ENCODE peak calls at places on chromosomes 7 and 10, in seven cellular contexts. V is OCI-LY7, X is AG04450, B is tibial artery, I is astrocyte of the cerebellum, Q is thoracic aorta, H is GM12865. J is an unnamed sample.

GRCh38 chr10:33160151-33160550 is 174.3 kb downstream of the NRP1 start:
- DNase-seq in X (no peak), B (no peak), Q (no peak), V (no peak), H (no peak), I (no peak), J (no peak)

GRCh38 chr10:116143673-116144072 is 129.3 kb downstream of the GFRA1 start:
- DNase-seq in X (no peak), H (no peak), I (no peak), V (no peak), B (no peak), Q (no peak), J (no peak)

GRCh38 chr10:63466168-63466935 is 575 bp upstream of the JMJD1C start:
- DNase-seq in Q (no peak), B (peak; percentile 65), X (no peak), V (peak; percentile 34), I (peak; percentile 29), H (peak; percentile 57), J (no peak)

GRCh38 chr10:60917331-60918280 is 26.4 kb downstream of the RHOBTB1 start:
- DNase-seq in X (no peak), V (no peak), B (no peak), H (no peak), I (no peak), Q (no peak), J (no peak)

GRCh38 chr10:129744134-129744895 is 219.8 kb downstream of the EBF3 start:
- DNase-seq in B (no peak), H (no peak), V (no peak), X (no peak), Q (no peak), I (no peak), J (no peak)

GRCh38 chr7:71517940-71518339 is 386.0 kb downstream of the GALNT17 start:
- DNase-seq in Q (no peak), B (no peak), X (no peak), I (no peak), H (no peak), V (no peak), J (no peak)

GRCh38 chr7:53984776-53985175 is 557.4 kb upstream of the VSTM2A start:
- DNase-seq in Q (no peak), H (no peak), I (no peak), X (no peak), B (no peak), V (no peak), J (no peak)

GRCh38 chr7:155913311-155913710 is 101.0 kb upstream of the SHH start:
- DNase-seq in H (no peak), B (no peak), V (no peak), X (peak; percentile 10), I (no peak), Q (no peak), J (no peak)

GRCh38 chr10:71746344-71747037 is 26.8 kb downstream of the VSIR start:
- DNase-seq in X (no peak), Q (no peak), I (no peak), V (peak; percentile 62), H (no peak), B (no peak), J (no peak)

GRCh38 chr7:95723583-95724180 is 48.7 kb upstream of the DYNC1I1 start:
- DNase-seq in I (peak; percentile 28), Q (no peak), V (peak; percentile 5), H (peak; percentile 38), B (no peak), X (no peak), J (peak; percentile 17)

GRCh38 chr10:115129752-115130151 is 36.6 kb downstream of the ATRNL1 start:
- DNase-seq in X (peak; percentile 0), I (peak; percentile 15), B (no peak), Q (no peak), H (peak; percentile 28), V (peak; percentile 45), J (no peak)

GRCh38 chr7:34823650-34824258 is 165.7 kb downstream of the NPSR1 start:
- DNase-seq in Q (no peak), V (peak; percentile 36), X (peak; percentile 8), H (peak; percentile 62), I (no peak), B (no peak), J (no peak)

GRCh38 chr10:91907914-91908357 is 1.4 kb downstream of the FGFBP3 start:
- DNase-seq in Q (no peak), H (no peak), B (no peak), I (no peak), V (no peak), X (no peak), J (no peak)

GRCh38 chr7:95960706-95961244 is 188.4 kb downstream of the DYNC1I1 start:
- DNase-seq in V (no peak), X (no peak), B (no peak), I (no peak), Q (no peak), H (no peak), J (no peak)

GRCh38 chr10:116800356-116800929 is 48.9 kb upstream of the ENO4 start:
- DNase-seq in X (no peak), H (no peak), V (no peak), B (no peak), I (no peak), Q (no peak), J (no peak)

GRCh38 chr10:66837335-66837734 is 88.5 kb upstream of the LRRTM3 start:
- DNase-seq in H (no peak), I (peak; percentile 43), Q (no peak), V (no peak), X (no peak), B (no peak), J (peak; percentile 81)

GRCh38 chr7:147496209-147496608 is 1094.4 kb upstream of the C7orf33 start:
- DNase-seq in B (no peak), V (no peak), X (no peak), Q (no peak), I (no peak), H (no peak), J (no peak)

GRCh38 chr10:119412831-119413737 is 129.4 kb downstream of the RGS10 start:
- DNase-seq in V (no peak), H (no peak), B (no peak), I (no peak), X (no peak), Q (no peak), J (no peak)

DNA sequence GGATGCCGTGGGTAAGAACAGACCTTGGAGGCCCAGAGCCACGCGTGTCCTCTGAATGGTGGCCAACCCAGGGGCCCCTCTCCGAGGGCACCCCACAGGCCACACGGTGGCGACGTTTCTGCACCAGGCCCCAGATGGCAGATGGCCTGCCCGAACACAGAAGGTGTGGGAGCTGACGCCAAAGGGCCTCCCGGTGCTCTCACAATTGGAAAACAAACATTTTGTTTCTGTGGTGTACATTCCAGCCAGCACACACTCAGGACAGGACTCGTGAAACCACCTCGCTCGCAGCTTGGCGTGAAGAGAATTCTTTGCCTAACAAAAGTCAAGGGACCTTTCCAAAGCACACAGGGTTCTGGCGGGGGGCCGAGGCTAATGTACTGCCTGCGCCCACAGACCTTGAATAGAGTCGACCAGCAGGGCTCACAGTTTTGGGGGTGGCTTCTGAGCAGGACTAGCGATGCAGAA is 112.1 kb downstream of the FAM53B start:
- DNase-seq in X (no peak), Q (no peak), H (no peak), V (no peak), I (peak; percentile 90), B (no peak), J (no peak)
- H3K4me3 ChIP-seq in X (no peak overlapping the region), Q (no peak overlapping the region), H (no peak overlapping the region), V (no peak overlapping the region), I (no peak overlapping the region), B (no peak overlapping the region), J (no peak overlapping the region)

DNA sequence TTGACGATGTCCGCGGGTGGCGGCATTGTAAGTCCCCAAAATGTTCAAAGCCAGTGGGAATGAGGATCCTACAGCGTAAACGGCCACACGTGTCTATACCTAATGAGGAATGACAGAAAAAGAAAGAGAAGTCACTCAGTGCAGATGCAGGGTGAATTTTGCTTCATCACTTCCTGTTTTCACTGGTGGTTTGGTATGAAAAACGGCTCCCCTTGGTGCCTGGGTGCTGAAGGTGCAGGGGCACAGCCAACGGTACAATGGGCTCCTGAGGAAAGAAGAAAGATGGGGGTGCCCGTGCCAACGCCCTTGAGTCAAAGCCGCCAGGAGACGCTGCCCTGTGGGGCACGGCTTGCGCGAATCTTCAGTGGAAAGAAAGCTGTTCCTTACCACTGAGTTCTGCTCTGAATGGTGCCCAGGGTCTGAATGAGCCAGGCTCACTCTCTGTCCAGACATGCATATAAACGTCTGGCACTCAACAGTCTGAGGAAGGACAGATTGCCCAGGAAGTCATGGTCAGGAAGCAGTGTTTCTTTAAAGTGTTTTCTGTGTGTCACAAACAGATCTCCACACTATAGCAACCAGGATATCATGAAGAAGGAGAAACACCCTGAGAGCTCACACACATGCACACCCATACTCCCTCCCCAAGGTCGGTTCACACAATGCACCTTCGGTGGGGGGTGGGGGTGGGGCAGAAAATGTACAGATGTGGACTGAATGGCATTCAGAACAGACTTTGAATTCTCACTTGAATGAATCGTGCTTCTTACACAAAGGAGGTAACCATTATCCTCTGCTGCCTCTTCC is 105.8 kb downstream of the ELMO1 start:
- DNase-seq in I (no peak), Q (no peak), X (no peak), H (peak; percentile 88), V (peak; percentile 89), B (no peak), J (no peak)
- TF ChIP-seq CTCF in I (no peak), Q (no peak), X (no peak), H (no peak), V (peak; percentile 70), B (no peak), J (no peak)

GRCh38 chr7:159144756-159145543 is at the start of gene VIPR2:
- DNase-seq in X (no peak), V (no peak), H (no peak), B (no peak), Q (no peak), I (no peak), J (no peak)
- H3K4me3 ChIP-seq in X (no peak within 1 kb of the TSS), V (no peak within 1 kb of the TSS), H (no peak within 1 kb of the TSS), B (peak within 1 kb of the TSS; percentile 71), Q (peak within 1 kb of the TSS; percentile 89), I (peak within 1 kb of the TSS; percentile 12), J (no peak within 1 kb of the TSS)

GRCh38 chr7:99313204-99313573 is 12.5 kb upstream of the ARPC1A start:
- DNase-seq in Q (no peak), I (no peak), H (peak; percentile 28), B (no peak), X (no peak), V (no peak), J (no peak)
- TF ChIP-seq CTCF in Q (no peak), I (no peak), H (no peak), B (no peak), X (no peak), V (peak; percentile 52), J (no peak)

GRCh38 chr7:15305002-15305600 is 256.7 kb downstream of the AGMO start:
- DNase-seq in B (peak; percentile 32), V (peak; percentile 34), I (peak; percentile 26), Q (no peak), X (peak; percentile 15), H (peak; percentile 50), J (peak; percentile 17)

GRCh38 chr7:15308831-15309230 is 253.0 kb downstream of the AGMO start:
- DNase-seq in B (no peak), X (no peak), I (no peak), Q (no peak), V (no peak), H (no peak), J (no peak)

GRCh38 chr7:15306286-15306685 is 255.5 kb downstream of the AGMO start:
- DNase-seq in I (no peak), Q (no peak), X (no peak), H (no peak), V (no peak), B (no peak), J (no peak)

GRCh38 chr7:15303357-15303756 is 258.5 kb downstream of the AGMO start:
- DNase-seq in I (no peak), B (no peak), X (no peak), H (no peak), Q (no peak), V (no peak), J (no peak)
- H3K4me3 ChIP-seq in I (no peak overlapping the region), B (no peak overlapping the region), X (no peak overlapping the region), H (no peak overlapping the region), Q (no peak overlapping the region), V (no peak overlapping the region), J (no peak overlapping the region)

J was measured in retinal pigment epithelial cell.